ENCODE peak calls at places on chromosome 12, in ten cellular contexts. I is effector CD4-positive, alpha-beta T cell; B is T-helper 22 cell; E is fibroblast of mammary gland; Q is psoas muscle; H is endothelial cell; V is CD8-positive, alpha-beta T cell; O is NCI-H345; L is transverse colon; Y is activated gamma-delta T cell treated with Interleukin-2 at 50 U/mL for 16 hours. X is an unnamed sample.

GRCh38 chr12:52791271-52792184 is 4.4 kb downstream of the KRT3 start:
- DNase-seq in B (no peak), V (no peak), H (no peak), E (no peak), Y (no peak), I (no peak), O (no peak), L (no peak), Q (no peak), X (no peak)

GRCh38 chr12:78002878-78003277 is 172.2 kb downstream of the NAV3 start:
- DNase-seq in L (no peak), H (no peak), E (peak), Q (no peak), B (no peak), V (no peak), I (no peak), Y (no peak), O (peak), X (no peak)

GRCh38 chr12:26564391-26564790 is 268.6 kb downstream of the ITPR2 start:
- DNase-seq in B (no peak), L (no peak), I (no peak), H (no peak), E (peak), Q (no peak), Y (no peak), O (no peak), V (no peak), X (no peak)

GRCh38 chr12:109731806-109732205 is 18.2 kb downstream of the FAM222A start:
- DNase-seq in H (no peak), Y (no peak), I (no peak), L (peak), V (no peak), O (no peak), B (no peak), Q (peak), E (no peak), X (no peak)

GRCh38 chr12:54521291-54522062 is 23.9 kb downstream of the NCKAP1L start:
- DNase-seq in I (no peak), B (no peak), Q (no peak), E (no peak), O (no peak), H (no peak), L (no peak), Y (no peak), V (no peak), X (no peak)

GRCh38 chr12:92537235-92537960 is 165.4 kb upstream of the PLEKHG7 start:
- DNase-seq in L (no peak), O (no peak), E (no peak), Y (no peak), I (no peak), Q (no peak), H (no peak), V (no peak), B (no peak), X (no peak)

GRCh38 chr12:81757731-81758325 is 1.3 kb downstream of the PPFIA2 start:
- DNase-seq in E (no peak), L (no peak), B (no peak), V (no peak), Q (no peak), I (no peak), H (no peak), O (no peak), Y (no peak), X (no peak)

GRCh38 chr12:13347241-13348043 is 150.9 kb downstream of the EMP1 start:
- DNase-seq in B (no peak), L (no peak), V (no peak), Y (no peak), I (no peak), E (peak), O (no peak), Q (no peak), H (no peak), X (no peak)

GRCh38 chr12:97899956-97900355 is 437.4 kb downstream of the RMST start:
- DNase-seq in V (no peak), E (no peak), Q (no peak), B (no peak), O (no peak), H (no peak), L (no peak), I (no peak), Y (no peak), X (no peak)

GRCh38 chr12:5964913-5965900 is 20.1 kb upstream of the ANO2 start:
- DNase-seq in V (no peak), E (no peak), I (no peak), B (no peak), Y (no peak), L (no peak), O (no peak), H (no peak), Q (no peak), X (no peak)

GRCh38 chr12:54048694-54049093 is 4.9 kb upstream of the HOXC4 start:
- DNase-seq in Q (no peak), O (no peak), V (no peak), B (no peak), Y (no peak), I (no peak), E (no peak), H (no peak), L (no peak), X (no peak)

GRCh38 chr12:120538281-120539156 is 4.4 kb downstream of the RNF10 start:
- DNase-seq in B (no peak), O (no peak), I (no peak), Q (peak), Y (no peak), L (peak), E (peak), V (no peak), H (no peak), X (peak)

GRCh38 chr12:121776190-121777098 is 17.0 kb downstream of the RHOF start:
- DNase-seq in L (peak), Y (peak), V (peak), H (peak), B (peak), E (peak), I (peak), Q (peak), O (peak), X (peak)

GRCh38 chr12:8018666-8019581 is 13.6 kb upstream of the FOXJ2 start:
- DNase-seq in H (peak), V (no peak), L (no peak), Y (peak), O (no peak), E (no peak), Q (peak), B (no peak), I (no peak), X (peak)

GRCh38 chr12:71587012-71587411 is 76.6 kb downstream of the ZFC3H1 start:
- DNase-seq in H (no peak), V (no peak), O (no peak), Q (no peak), Y (no peak), L (no peak), B (no peak), E (no peak), I (no peak), X (no peak)

GRCh38 chr12:117064596-117064995 is 34.6 kb downstream of the TESC start:
- DNase-seq in O (no peak), Y (no peak), Q (no peak), V (no peak), I (no peak), E (no peak), H (no peak), L (no peak), B (no peak), X (no peak)

GRCh38 chr12:4630262-4630661 is 18.6 kb downstream of the AKAP3 start:
- DNase-seq in Y (no peak), I (no peak), L (no peak), Q (no peak), H (no peak), O (no peak), E (no peak), B (no peak), V (no peak), X (no peak)

GRCh38 chr12:49838973-49839633 is 3.8 kb downstream of the BCDIN3D start:
- DNase-seq in V (peak), L (no peak), Q (no peak), O (peak), Y (peak), I (no peak), E (peak), H (peak), B (no peak), X (peak)

GRCh38 chr12:122486805-122487426 is 13.8 kb downstream of the ZCCHC8 start:
- DNase-seq in B (no peak), O (no peak), V (no peak), E (no peak), I (no peak), L (no peak), Q (no peak), H (no peak), Y (no peak), X (no peak)

GRCh38 chr12:2959194-2959507 is at the start of gene TEAD4:
- DNase-seq in Y (no peak), Q (peak), V (no peak), E (peak), L (peak), B (no peak), O (peak), H (peak), I (no peak), X (no peak)

GRCh38 chr12:57418255-57418654 is 12.6 kb downstream of the R3HDM2 start:
- DNase-seq in B (no peak), I (no peak), H (no peak), Q (no peak), E (no peak), Y (no peak), L (no peak), V (no peak), O (no peak), X (no peak)

X was measured in erythroblast.